ENCODE peak calls at places on chromosomes 6 and 20, in nine cellular contexts. N is lower leg skin, Y is brain microvascular endothelial cell, P is A549, Q is pancreas, A is cardiac muscle cell, M is BE2C, H is MM.1S, O is tibial artery. F is an unnamed sample.

GRCh38 chr6:68967549-68968300 is 332.6 kb downstream of the ADGRB3 start:
- DNase-seq in A (peak), N (no peak), Y (peak), O (peak), M (peak), P (peak), H (peak), Q (peak), F (no peak)

GRCh38 chr6:45736134-45736533 is 279.5 kb downstream of the CLIC5 start:
- DNase-seq in M (no peak), A (no peak), O (no peak), N (no peak), H (no peak), Y (no peak), Q (no peak), P (no peak), F (no peak)

GRCh38 chr20:44796311-44796710 is 14.0 kb downstream of the RIMS4 start:
- DNase-seq in O (no peak), A (no peak), N (no peak), M (no peak), H (no peak), Y (no peak), P (no peak), Q (no peak), F (no peak)

GRCh38 chr6:168624948-168625347 is 184.0 kb downstream of the SMOC2 start:
- DNase-seq in P (no peak), Y (no peak), A (no peak), O (no peak), M (no peak), N (no peak), Q (no peak), H (no peak), F (no peak)

GRCh38 chr6:31689249-31690110 is 8.6 kb upstream of the LY6G5C start:
- DNase-seq in H (no peak), Y (no peak), O (no peak), Q (no peak), P (no peak), M (peak), A (no peak), N (no peak), F (no peak)

GRCh38 chr20:42530855-42531674 is 658.6 kb downstream of the PTPRT start:
- DNase-seq in A (peak), H (peak), P (peak), Q (no peak), Y (no peak), M (no peak), N (no peak), O (no peak), F (peak)

GRCh38 chr6:30591008-30591407 is 19.8 kb downstream of the ABCF1 start:
- DNase-seq in O (no peak), Q (no peak), M (no peak), H (no peak), A (peak), Y (no peak), P (no peak), N (no peak), F (no peak)

GRCh38 chr6:116438590-116439448 is 22.4 kb upstream of the CALHM6 start:
- DNase-seq in O (no peak), A (no peak), H (no peak), M (no peak), N (no peak), Q (no peak), Y (no peak), P (no peak), F (no peak)

GRCh38 chr20:13533946-13534345 is 104.8 kb downstream of the TASP1 start:
- DNase-seq in P (no peak), N (no peak), O (no peak), A (peak), Y (no peak), Q (no peak), M (no peak), H (no peak), F (no peak)

GRCh38 chr20:9068232-9068781 is 580 bp upstream of the PLCB4 start:
- DNase-seq in H (no peak), A (peak), N (no peak), Q (peak), P (peak), O (peak), M (peak), Y (no peak), F (no peak)

GRCh38 chr20:37522258-37523011 is 1.4 kb downstream of the NNAT start:
- DNase-seq in Q (no peak), O (no peak), P (no peak), M (peak), Y (no peak), H (no peak), A (peak), N (peak), F (no peak)

GRCh38 chr6:16683524-16684194 is 77.6 kb downstream of the ATXN1 start:
- DNase-seq in A (peak), P (no peak), Q (no peak), O (peak), H (no peak), N (peak), Y (peak), M (peak), F (peak)

GRCh38 chr20:47113362-47114118 is 218.9 kb downstream of the EYA2 start:
- DNase-seq in Y (no peak), Q (no peak), M (no peak), O (no peak), P (no peak), A (peak), H (no peak), N (no peak), F (no peak)

GRCh38 chr20:45880988-45881788 is at the start of gene ZSWIM1:
- DNase-seq in P (peak), Q (peak), H (peak), A (peak), N (peak), O (peak), Y (peak), M (peak), F (peak)

GRCh38 chr6:157097255-157097936 is 225.9 kb downstream of the TMEM242 start:
- DNase-seq in M (no peak), P (no peak), Q (no peak), O (no peak), A (no peak), N (no peak), H (no peak), Y (no peak), F (no peak)

GRCh38 chr6:64266351-64266821 is 630.8 kb downstream of the PHF3 start:
- DNase-seq in N (no peak), M (no peak), Y (no peak), O (no peak), Q (no peak), A (no peak), P (no peak), H (peak), F (peak)

DNA sequence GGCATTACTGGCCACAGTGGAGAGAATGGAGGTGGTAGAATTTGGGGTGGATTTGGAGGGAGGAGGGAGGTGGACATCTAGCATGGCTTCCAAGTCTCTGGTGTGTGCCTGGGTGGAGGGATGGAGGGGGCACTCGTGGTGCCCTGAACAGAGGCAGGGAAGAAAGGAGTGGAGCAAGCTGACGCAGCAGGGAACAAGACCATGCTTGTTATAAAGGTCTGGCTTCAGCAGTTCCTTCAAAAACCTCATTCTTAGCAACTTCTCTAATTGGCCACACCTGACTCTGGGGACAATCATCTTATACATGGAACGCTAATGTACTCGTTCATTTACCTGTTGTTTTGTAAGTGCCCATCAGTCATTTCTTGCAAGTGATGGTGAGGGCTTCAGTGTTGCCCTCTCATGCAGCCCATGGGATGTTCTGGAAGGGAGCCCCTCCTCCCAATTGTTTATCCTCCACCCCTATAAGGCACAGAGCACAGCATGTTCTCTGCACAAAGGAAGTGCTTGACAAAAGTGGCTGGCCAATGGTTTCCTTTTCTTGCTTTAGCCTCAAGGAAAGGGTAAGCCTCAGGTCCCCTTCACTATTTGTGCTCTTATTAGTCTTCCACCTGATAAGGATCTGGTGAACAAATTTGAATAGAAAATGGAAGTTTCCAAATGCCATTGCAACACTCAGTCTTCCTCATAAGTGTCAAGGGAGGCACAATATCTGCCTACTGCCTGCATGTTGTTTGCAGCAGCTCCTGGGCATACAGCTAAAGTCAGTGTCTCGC is 39.3 kb downstream of the GFOD1 start:
- DNase-seq in M (no peak), N (peak), Y (no peak), H (no peak), P (no peak), O (no peak), Q (no peak), A (peak), F (no peak)
- H3K4me3 ChIP-seq in M (no peak), N (no peak), Y (no peak), H (no peak), P (no peak), O (no peak), Q (no peak), A (no peak), F (no peak)

DNA sequence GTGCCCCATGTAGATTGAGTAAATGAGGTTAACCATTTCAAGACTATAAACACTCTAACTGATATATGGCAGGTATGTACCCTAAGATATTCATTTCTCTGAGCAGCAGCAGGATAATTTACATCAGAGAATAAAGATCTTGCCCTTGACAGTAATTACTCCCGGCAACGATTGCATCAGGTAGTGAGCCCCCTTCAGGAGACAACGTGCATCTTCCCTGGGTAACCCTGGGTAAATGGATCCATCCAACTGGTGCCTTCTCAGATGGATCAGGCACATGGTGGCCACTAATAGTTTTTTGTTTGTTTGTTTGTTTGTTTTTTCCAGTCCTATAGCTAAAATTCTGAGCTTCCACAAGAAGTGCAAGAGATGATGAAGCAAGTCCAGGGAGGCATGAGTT is 469.4 kb upstream of the SLC35B3 start:
- DNase-seq in P (peak), Y (no peak), H (peak), Q (no peak), A (no peak), O (no peak), M (peak), N (no peak), F (no peak)
- TF ChIP-seq CTCF in P (no peak), Y (peak), H (peak), Q (no peak), A (no peak), O (no peak), M (peak), N (no peak), F (peak)

GRCh38 chr20:51309128-51309527 is 233.4 kb downstream of the NFATC2 start:
- DNase-seq in O (no peak), N (no peak), A (no peak), Y (no peak), P (no peak), M (no peak), H (no peak), Q (no peak), F (no peak)

GRCh38 chr20:51306081-51306480 is 236.4 kb downstream of the NFATC2 start:
- DNase-seq in Q (no peak), O (no peak), M (no peak), A (no peak), P (no peak), N (no peak), H (no peak), Y (no peak), F (no peak)

GRCh38 chr20:51303731-51304670 is 238.5 kb downstream of the NFATC2 start:
- DNase-seq in H (no peak), P (no peak), M (no peak), Q (no peak), A (no peak), Y (no peak), O (no peak), N (no peak), F (no peak)

GRCh38 chr20:51306521-51307358 is 235.8 kb downstream of the NFATC2 start:
- DNase-seq in N (peak), M (peak), Q (peak), P (peak), A (peak), Y (peak), O (peak), H (peak), F (no peak)

GRCh38 chr20:51305316-51306052 is 237.0 kb downstream of the NFATC2 start:
- DNase-seq in M (no peak), Y (no peak), O (no peak), A (no peak), Q (no peak), N (no peak), P (no peak), H (no peak), F (no peak)
- H3K4me3 ChIP-seq in M (no peak), Y (no peak), O (no peak), A (no peak), Q (no peak), N (no peak), P (no peak), H (no peak), F (no peak)

GRCh38 chr6:148973809-148974208 is 227.0 kb downstream of the UST start:
- DNase-seq in P (peak), O (no peak), Y (peak), H (no peak), A (peak), N (no peak), Q (no peak), M (no peak), F (no peak)
- TF ChIP-seq CTCF in P (peak), O (peak), Y (peak), H (no peak), A (peak), N (no peak), Q (no peak), M (peak), F (peak)

GRCh38 chr20:10443936-10444335 is 8.8 kb downstream of the SLX4IP start:
- DNase-seq in A (no peak), Q (no peak), P (no peak), O (no peak), H (no peak), N (no peak), Y (no peak), M (no peak), F (no peak)
- H3K4me3 ChIP-seq in A (no peak), Q (no peak), P (no peak), O (no peak), H (no peak), N (no peak), Y (no peak), M (no peak), F (no peak)

GRCh38 chr6:37483917-37484785 is 15.5 kb downstream of the CCDC167 start:
- DNase-seq in A (peak), Q (no peak), H (peak), M (peak), N (no peak), Y (peak), O (no peak), P (peak), F (no peak)

GRCh38 chr6:37486440-37486839 is 13.3 kb downstream of the CCDC167 start:
- DNase-seq in Y (no peak), P (no peak), H (no peak), Q (no peak), A (no peak), M (no peak), N (no peak), O (no peak), F (no peak)

GRCh38 chr6:37484786-37485170 is 14.9 kb downstream of the CCDC167 start:
- DNase-seq in P (no peak), Q (no peak), H (no peak), A (no peak), Y (no peak), N (no peak), O (no peak), M (no peak), F (no peak)

GRCh38 chr6:37483502-37483901 is 16.2 kb downstream of the CCDC167 start:
- DNase-seq in H (peak), N (no peak), M (no peak), Y (no peak), O (peak), Q (no peak), P (no peak), A (no peak), F (no peak)

DNA sequence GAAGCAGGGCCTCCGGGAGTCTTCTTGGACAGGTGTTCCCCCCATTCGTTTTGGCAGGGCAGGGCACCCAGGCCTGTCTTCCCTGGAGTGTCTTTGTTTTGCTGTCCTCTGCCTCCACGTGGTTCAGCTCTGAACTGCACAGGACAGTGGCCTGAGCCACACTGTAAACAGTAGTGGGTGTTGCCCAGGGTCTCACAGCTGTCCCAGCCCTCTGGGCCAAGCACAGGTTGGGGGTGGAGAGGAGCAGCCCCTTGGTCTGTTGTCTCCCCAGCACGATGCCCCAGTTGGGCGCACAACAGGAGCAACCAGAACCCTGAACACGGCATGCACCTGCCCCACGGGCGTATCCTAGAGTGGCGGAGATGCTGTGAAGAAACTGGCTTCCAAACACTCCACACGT is 14.4 kb downstream of the CCDC167 start:
- DNase-seq in Q (no peak), M (peak), H (no peak), Y (no peak), A (no peak), P (peak), N (no peak), O (no peak), F (no peak)
- TF ChIP-seq CTCF in Q (no peak), M (peak), H (no peak), Y (peak), A (peak), P (no peak), N (no peak), O (no peak), F (peak)

GRCh38 chr6:149860513-149860833 is 3.7 kb downstream of the LRP11 start:
- DNase-seq in O (no peak), A (no peak), Y (no peak), P (no peak), H (no peak), Q (no peak), M (no peak), N (no peak), F (no peak)

GRCh38 chr6:149860834-149861602 is 3.1 kb downstream of the LRP11 start:
- DNase-seq in M (no peak), O (no peak), N (no peak), Y (no peak), A (no peak), H (no peak), Q (no peak), P (no peak), F (no peak)

GRCh38 chr6:149863596-149863845 is 638 bp downstream of the LRP11 start:
- DNase-seq in Y (no peak), O (peak), P (no peak), N (peak), M (no peak), A (no peak), H (no peak), Q (no peak), F (no peak)

GRCh38 chr6:149862901-149863595 is 1.1 kb downstream of the LRP11 start:
- DNase-seq in Y (no peak), M (peak), Q (peak), A (peak), N (peak), H (peak), P (no peak), O (peak), F (no peak)

GRCh38 chr6:149861603-149862423 is 2.3 kb downstream of the LRP11 start:
- DNase-seq in N (no peak), Y (no peak), H (no peak), P (no peak), M (no peak), A (no peak), O (no peak), Q (no peak), F (no peak)
- H3K4me3 ChIP-seq in N (no peak), Y (no peak), H (no peak), P (peak), M (no peak), A (no peak), O (no peak), Q (peak), F (peak)

F was measured in epithelial cell of proximal tubule.